ENCODE peak calls at places on chromosomes 3 and 15, in seven cellular contexts. One of them, this sample, is unnamed.
A peak's percentile ranks its signal among the peaks of the same experiment; 100 is the strongest.

GRCh38 chr3:83033123-83033522 is 1271.7 kb upstream of the GBE1 start:
- DNase-seq in cardiac muscle cell: no peak
- DNase-seq in ovary: no peak
- DNase-seq in BJ: no peak
- DNase-seq in Calu3: no peak
- DNase-seq in IMR-90: no peak
- DNase-seq in bronchial epithelial cell: no peak
- DNase-seq in this sample: no peak

GRCh38 chr3:36944012-36944640 is 728 bp downstream of the TRANK1 start:
- DNase-seq in BJ: no peak
- DNase-seq in ovary: peak; percentile 77
- DNase-seq in bronchial epithelial cell: peak; percentile 16
- DNase-seq in Calu3: peak; percentile 32
- DNase-seq in IMR-90: peak; percentile 59
- DNase-seq in cardiac muscle cell: peak; percentile 35
- DNase-seq in this sample: peak; percentile 87

GRCh38 chr3:123066599-123066895 is 278 bp upstream of the PDIA5 start:
- DNase-seq in IMR-90: no peak
- DNase-seq in Calu3: no peak
- DNase-seq in ovary: no peak
- DNase-seq in bronchial epithelial cell: no peak
- DNase-seq in BJ: no peak
- DNase-seq in cardiac muscle cell: no peak
- DNase-seq in this sample: no peak

GRCh38 chr3:18236726-18237125 is 188.4 kb downstream of the SATB1 start:
- DNase-seq in Calu3: no peak
- DNase-seq in bronchial epithelial cell: no peak
- DNase-seq in ovary: no peak
- DNase-seq in BJ: no peak
- DNase-seq in IMR-90: no peak
- DNase-seq in cardiac muscle cell: no peak
- DNase-seq in this sample: no peak

GRCh38 chr3:72744330-72744729 is 103.9 kb downstream of the SHQ1 start:
- DNase-seq in ovary: no peak
- DNase-seq in Calu3: no peak
- DNase-seq in cardiac muscle cell: no peak
- DNase-seq in bronchial epithelial cell: no peak
- DNase-seq in IMR-90: no peak
- DNase-seq in BJ: no peak
- DNase-seq in this sample: no peak

GRCh38 chr15:31177936-31178335 is 76.4 kb upstream of the TRPM1 start:
- DNase-seq in IMR-90: no peak
- DNase-seq in bronchial epithelial cell: peak; percentile 9
- DNase-seq in ovary: no peak
- DNase-seq in Calu3: no peak
- DNase-seq in BJ: no peak
- DNase-seq in cardiac muscle cell: no peak
- DNase-seq in this sample: peak; percentile 77

GRCh38 chr3:121894191-121894990 is at the start of gene SLC15A2:
- DNase-seq in IMR-90: no peak
- DNase-seq in Calu3: no peak
- DNase-seq in bronchial epithelial cell: no peak
- DNase-seq in BJ: no peak
- DNase-seq in ovary: no peak
- DNase-seq in cardiac muscle cell: peak; percentile 34
- DNase-seq in this sample: no peak

GRCh38 chr3:194472290-194472920 is 14.4 kb downstream of the ATP13A3 start:
- DNase-seq in bronchial epithelial cell: peak; percentile 78
- DNase-seq in cardiac muscle cell: peak; percentile 69
- DNase-seq in Calu3: peak; percentile 49
- DNase-seq in ovary: no peak
- DNase-seq in IMR-90: peak; percentile 82
- DNase-seq in BJ: no peak
- DNase-seq in this sample: no peak

GRCh38 chr15:90837052-90837621 is 31.3 kb upstream of the FURIN start:
- DNase-seq in Calu3: no peak
- DNase-seq in ovary: no peak
- DNase-seq in IMR-90: no peak
- DNase-seq in BJ: no peak
- DNase-seq in cardiac muscle cell: no peak
- DNase-seq in bronchial epithelial cell: no peak
- DNase-seq in this sample: no peak

GRCh38 chr3:194051554-194052175 is 84.3 kb upstream of the HES1 start:
- DNase-seq in bronchial epithelial cell: no peak
- DNase-seq in Calu3: no peak
- DNase-seq in IMR-90: no peak
- DNase-seq in BJ: no peak
- DNase-seq in ovary: no peak
- DNase-seq in cardiac muscle cell: no peak
- DNase-seq in this sample: no peak

DNA sequence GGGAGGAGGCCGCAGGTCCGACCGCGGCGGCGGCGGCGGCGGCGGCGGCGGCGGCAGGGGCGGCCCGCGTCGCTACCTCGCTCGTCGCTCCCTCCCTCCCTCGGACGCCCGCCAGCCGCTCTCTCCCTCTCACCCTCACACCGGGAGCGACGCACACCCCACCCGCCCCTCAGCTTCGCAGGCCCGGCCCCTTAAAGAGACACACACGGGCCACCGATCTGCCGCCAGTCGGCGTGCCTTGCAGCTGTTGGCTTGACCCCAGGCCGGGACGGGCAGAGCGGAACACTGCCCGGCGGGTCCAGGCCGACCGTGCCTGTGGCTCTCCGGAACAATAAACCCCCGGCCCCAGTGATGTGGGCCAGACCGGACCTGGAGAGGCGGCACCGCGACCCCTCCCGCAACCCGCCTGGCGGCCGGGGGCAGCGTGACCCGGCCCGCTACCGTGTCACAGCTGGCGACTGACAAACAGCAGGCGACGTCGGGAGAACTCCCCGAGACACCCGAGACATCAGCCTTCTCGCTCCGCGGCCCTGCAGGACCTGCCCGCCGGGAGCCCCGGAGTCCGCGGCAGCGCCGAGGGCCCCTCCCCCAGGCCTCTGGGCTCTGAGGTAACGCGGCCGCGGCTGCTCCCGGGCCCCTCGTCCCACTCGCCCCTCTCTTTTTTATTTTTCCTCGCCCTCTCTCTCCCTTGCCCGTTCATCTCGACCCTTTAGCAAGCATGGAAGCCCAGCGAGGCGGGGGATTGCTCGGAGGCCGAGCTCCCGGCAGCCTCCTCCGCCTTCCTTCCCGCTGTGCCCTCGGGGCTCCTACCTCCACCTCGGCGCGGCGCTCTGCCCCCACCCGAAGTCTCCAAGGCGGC is at the start of gene SETD2:
- DNase-seq in BJ: peak; percentile 53
- DNase-seq in cardiac muscle cell: peak; percentile 97
- DNase-seq in ovary: peak; percentile 95
- DNase-seq in Calu3: peak; percentile 91
- DNase-seq in bronchial epithelial cell: peak; percentile 76
- DNase-seq in IMR-90: peak; percentile 90
- DNase-seq in this sample: peak; percentile 95
- TF ChIP-seq CTCF in BJ: peak; percentile 29
- TF ChIP-seq CTCF in cardiac muscle cell: peak; percentile 34
- TF ChIP-seq CTCF in ovary: peak; percentile 59
- TF ChIP-seq CTCF in Calu3: peak; percentile 11
- TF ChIP-seq CTCF in bronchial epithelial cell: peak; percentile 49
- TF ChIP-seq CTCF in IMR-90: peak; percentile 30
- TF ChIP-seq CTCF in this sample: peak; percentile 48

GRCh38 chr15:59687831-59688230 is 1.3 kb downstream of the BNIP2 start:
- DNase-seq in bronchial epithelial cell: peak; percentile 47
- DNase-seq in BJ: no peak
- DNase-seq in cardiac muscle cell: no peak
- DNase-seq in IMR-90: peak; percentile 44
- DNase-seq in ovary: no peak
- DNase-seq in Calu3: no peak
- DNase-seq in this sample: no peak
- TF ChIP-seq CTCF in bronchial epithelial cell: no peak
- TF ChIP-seq CTCF in BJ: peak; percentile 12
- TF ChIP-seq CTCF in cardiac muscle cell: no peak
- TF ChIP-seq CTCF in IMR-90: no peak
- TF ChIP-seq CTCF in ovary: no peak
- TF ChIP-seq CTCF in Calu3: no peak
- TF ChIP-seq CTCF in this sample: no peak

DNA sequence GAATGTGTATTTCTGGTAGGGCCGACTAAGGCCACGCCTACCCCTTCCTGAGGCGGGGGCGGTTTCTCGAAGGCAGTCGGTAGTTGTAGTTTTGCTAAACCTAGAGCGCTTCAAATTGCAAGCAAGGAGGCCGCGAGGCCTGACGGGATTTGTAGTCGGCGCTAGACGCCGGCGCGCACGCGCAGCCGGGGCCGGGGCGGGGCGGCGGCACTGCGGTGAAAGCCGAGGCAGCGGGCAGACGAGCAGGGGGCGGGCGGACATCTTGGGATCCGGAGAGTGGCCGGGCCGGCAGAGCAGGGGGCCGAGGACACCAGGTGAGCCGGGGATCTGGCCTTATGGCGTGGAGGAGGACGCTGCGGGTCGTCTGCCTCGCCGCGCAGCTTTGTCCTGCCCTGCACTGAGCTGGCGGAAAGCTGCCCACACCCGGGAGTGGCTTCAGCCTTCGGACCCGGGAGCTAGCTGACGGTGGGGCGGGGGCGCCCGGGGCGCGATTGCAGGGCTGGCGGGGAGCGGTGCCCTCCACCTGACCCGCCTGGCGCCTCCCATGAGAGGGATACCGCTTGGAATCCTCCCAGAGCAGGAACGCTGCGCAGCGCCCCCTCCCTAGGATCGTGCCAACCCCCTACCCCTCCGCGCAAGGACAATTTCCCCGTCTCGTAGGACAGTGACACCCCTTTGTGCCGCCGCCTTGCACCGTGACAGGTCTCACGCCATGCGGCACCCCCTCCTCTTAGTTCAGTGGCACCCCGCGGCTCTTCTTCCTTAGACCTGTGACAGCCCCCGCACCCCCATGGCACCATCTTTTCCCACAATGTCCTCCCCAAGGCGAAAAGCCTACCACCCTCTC is at the start of gene AP2M1:
- DNase-seq in Calu3: peak; percentile 100
- DNase-seq in BJ: peak; percentile 99
- DNase-seq in bronchial epithelial cell: peak; percentile 98
- DNase-seq in IMR-90: peak; percentile 100
- DNase-seq in cardiac muscle cell: peak; percentile 99
- DNase-seq in ovary: peak; percentile 98
- DNase-seq in this sample: peak; percentile 100
- TF ChIP-seq CTCF in Calu3: no peak
- TF ChIP-seq CTCF in BJ: peak; percentile 3
- TF ChIP-seq CTCF in bronchial epithelial cell: peak; percentile 22
- TF ChIP-seq CTCF in IMR-90: no peak
- TF ChIP-seq CTCF in cardiac muscle cell: peak; percentile 5
- TF ChIP-seq CTCF in ovary: no peak
- TF ChIP-seq CTCF in this sample: no peak

GRCh38 chr15:71411538-71412482 is 296.5 kb downstream of the THSD4 start:
- DNase-seq in bronchial epithelial cell: peak; percentile 16
- DNase-seq in ovary: no peak
- DNase-seq in Calu3: peak; percentile 52
- DNase-seq in BJ: peak; percentile 40
- DNase-seq in cardiac muscle cell: peak; percentile 7
- DNase-seq in IMR-90: peak; percentile 52
- DNase-seq in this sample: no peak
- TF ChIP-seq CTCF in bronchial epithelial cell: peak; percentile 16
- TF ChIP-seq CTCF in ovary: no peak
- TF ChIP-seq CTCF in Calu3: peak; percentile 19
- TF ChIP-seq CTCF in BJ: peak; percentile 34
- TF ChIP-seq CTCF in cardiac muscle cell: no peak
- TF ChIP-seq CTCF in IMR-90: peak; percentile 28
- TF ChIP-seq CTCF in this sample: no peak

GRCh38 chr15:39888809-39889208 is 31.3 kb downstream of the GPR176 start:
- DNase-seq in ovary: no peak
- DNase-seq in bronchial epithelial cell: peak; percentile 20
- DNase-seq in Calu3: no peak
- DNase-seq in cardiac muscle cell: no peak
- DNase-seq in IMR-90: no peak
- DNase-seq in BJ: no peak
- DNase-seq in this sample: no peak
- TF ChIP-seq CTCF in ovary: no peak
- TF ChIP-seq CTCF in bronchial epithelial cell: no peak
- TF ChIP-seq CTCF in Calu3: no peak
- TF ChIP-seq CTCF in cardiac muscle cell: no peak
- TF ChIP-seq CTCF in IMR-90: no peak
- TF ChIP-seq CTCF in BJ: no peak
- TF ChIP-seq CTCF in this sample: no peak

GRCh38 chr3:14914777-14915113 is 32.6 kb upstream of the NR2C2 start:
- DNase-seq in IMR-90: no peak
- DNase-seq in ovary: no peak
- DNase-seq in Calu3: no peak
- DNase-seq in bronchial epithelial cell: no peak
- DNase-seq in cardiac muscle cell: no peak
- DNase-seq in BJ: no peak
- DNase-seq in this sample: no peak

GRCh38 chr3:14913071-14913925 is 34.1 kb upstream of the NR2C2 start:
- DNase-seq in ovary: no peak
- DNase-seq in cardiac muscle cell: no peak
- DNase-seq in Calu3: no peak
- DNase-seq in bronchial epithelial cell: no peak
- DNase-seq in IMR-90: no peak
- DNase-seq in BJ: no peak
- DNase-seq in this sample: no peak

GRCh38 chr3:14913926-14914776 is 33.2 kb upstream of the NR2C2 start:
- DNase-seq in BJ: no peak
- DNase-seq in Calu3: no peak
- DNase-seq in IMR-90: no peak
- DNase-seq in bronchial epithelial cell: no peak
- DNase-seq in ovary: no peak
- DNase-seq in cardiac muscle cell: no peak
- DNase-seq in this sample: no peak

GRCh38 chr3:14918356-14918860 is 29.0 kb upstream of the NR2C2 start:
- DNase-seq in Calu3: no peak
- DNase-seq in ovary: no peak
- DNase-seq in BJ: no peak
- DNase-seq in IMR-90: no peak
- DNase-seq in cardiac muscle cell: no peak
- DNase-seq in bronchial epithelial cell: no peak
- DNase-seq in this sample: peak; percentile 76

DNA sequence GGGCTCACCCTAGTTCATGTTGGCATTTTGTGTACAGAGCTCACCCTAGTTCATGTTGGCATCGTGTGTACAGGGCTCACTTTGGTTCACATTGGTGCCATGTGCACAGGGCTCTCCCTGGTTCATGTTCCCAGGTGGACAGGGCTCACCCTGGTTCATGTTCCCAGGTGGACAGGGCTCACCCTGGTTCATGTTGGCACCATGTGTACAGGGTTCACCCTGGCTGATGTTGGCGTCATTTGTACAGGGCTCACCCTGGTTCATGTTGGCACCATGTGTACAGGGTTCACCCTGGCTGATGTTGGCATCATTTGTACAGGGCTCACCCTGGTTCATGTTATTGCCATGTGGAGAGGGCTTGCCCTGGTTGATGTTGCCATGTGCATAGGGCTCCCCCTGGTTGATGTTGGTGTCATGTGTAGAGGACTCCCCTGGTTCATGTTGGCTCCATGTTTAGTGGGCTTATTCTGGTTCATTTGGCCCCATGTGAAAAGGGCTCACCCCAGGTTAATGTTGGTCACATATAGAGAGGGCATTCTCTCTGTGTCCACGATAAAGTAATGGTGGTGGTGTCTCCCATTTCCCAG is 31.7 kb upstream of the NR2C2 start:
- DNase-seq in IMR-90: no peak
- DNase-seq in ovary: no peak
- DNase-seq in cardiac muscle cell: no peak
- DNase-seq in BJ: no peak
- DNase-seq in bronchial epithelial cell: peak; percentile 5
- DNase-seq in Calu3: peak; percentile 21
- DNase-seq in this sample: peak; percentile 64
- TF ChIP-seq CTCF in IMR-90: no peak
- TF ChIP-seq CTCF in ovary: no peak
- TF ChIP-seq CTCF in cardiac muscle cell: no peak
- TF ChIP-seq CTCF in BJ: no peak
- TF ChIP-seq CTCF in bronchial epithelial cell: peak; percentile 34
- TF ChIP-seq CTCF in Calu3: no peak
- TF ChIP-seq CTCF in this sample: no peak

GRCh38 chr3:134161817-134162396 is 88.8 kb downstream of the RYK start:
- DNase-seq in ovary: no peak
- DNase-seq in bronchial epithelial cell: no peak
- DNase-seq in cardiac muscle cell: no peak
- DNase-seq in IMR-90: no peak
- DNase-seq in Calu3: no peak
- DNase-seq in BJ: no peak
- DNase-seq in this sample: no peak
- TF ChIP-seq CTCF in ovary: no peak
- TF ChIP-seq CTCF in bronchial epithelial cell: no peak
- TF ChIP-seq CTCF in cardiac muscle cell: no peak
- TF ChIP-seq CTCF in IMR-90: no peak
- TF ChIP-seq CTCF in Calu3: no peak
- TF ChIP-seq CTCF in BJ: no peak
- TF ChIP-seq CTCF in this sample: no peak

This sample was measured in osteocyte.